ENCODE peak calls at places on chromosomes 3 and 15, in four cellular contexts. One of them, this sample, is unnamed.

GRCh38 chr3:174198199-174198598 is 660.9 kb upstream of the NAALADL2 start:
- DNase-seq in ovary: no peak
- DNase-seq in fibroblast of pulmonary artery: peak; percentile 30
- DNase-seq in psoas muscle: no peak
- DNase-seq in this sample: peak; percentile 93

GRCh38 chr3:104588442-104588841 is 778.3 kb upstream of the ALCAM start:
- DNase-seq in ovary: no peak
- DNase-seq in fibroblast of pulmonary artery: no peak
- DNase-seq in psoas muscle: no peak
- DNase-seq in this sample: no peak

GRCh38 chr3:196463478-196463756 is 31.2 kb upstream of the UBXN7 start:
- DNase-seq in ovary: no peak
- DNase-seq in fibroblast of pulmonary artery: no peak
- DNase-seq in psoas muscle: no peak
- DNase-seq in this sample: no peak

GRCh38 chr3:172106037-172106559 is 66.7 kb downstream of the FNDC3B start:
- DNase-seq in ovary: no peak
- DNase-seq in fibroblast of pulmonary artery: no peak
- DNase-seq in psoas muscle: no peak
- DNase-seq in this sample: no peak

GRCh38 chr15:48371961-48372360 is 40.7 kb downstream of the DUT start:
- DNase-seq in ovary: no peak
- DNase-seq in fibroblast of pulmonary artery: no peak
- DNase-seq in psoas muscle: no peak
- DNase-seq in this sample: no peak

GRCh38 chr3:47661121-47661752 is 82.6 kb upstream of the CSPG5 start:
- DNase-seq in ovary: no peak
- DNase-seq in fibroblast of pulmonary artery: peak; percentile 50
- DNase-seq in psoas muscle: peak; percentile 71
- DNase-seq in this sample: no peak

GRCh38 chr15:28021281-28022039 is 77.7 kb downstream of the OCA2 start:
- DNase-seq in ovary: peak; percentile 75
- DNase-seq in fibroblast of pulmonary artery: peak; percentile 34
- DNase-seq in psoas muscle: no peak
- DNase-seq in this sample: no peak

GRCh38 chr3:46891132-46891531 is 13.6 kb downstream of the PTH1R start:
- DNase-seq in ovary: no peak
- DNase-seq in fibroblast of pulmonary artery: no peak
- DNase-seq in psoas muscle: no peak
- DNase-seq in this sample: no peak

GRCh38 chr3:4848176-4848575 is 131.1 kb upstream of the BHLHE40 start:
- DNase-seq in ovary: no peak
- DNase-seq in fibroblast of pulmonary artery: no peak
- DNase-seq in psoas muscle: no peak
- DNase-seq in this sample: peak; percentile 86

GRCh38 chr15:49902791-49903481 is 216.1 kb downstream of the ATP8B4 start:
- DNase-seq in ovary: no peak
- DNase-seq in fibroblast of pulmonary artery: peak; percentile 80
- DNase-seq in psoas muscle: no peak
- DNase-seq in this sample: no peak

GRCh38 chr3:183583331-183584245 is 28.1 kb upstream of the KLHL6 start:
- DNase-seq in ovary: peak; percentile 67
- DNase-seq in fibroblast of pulmonary artery: no peak
- DNase-seq in psoas muscle: no peak
- DNase-seq in this sample: no peak

GRCh38 chr3:15535757-15536156 is 14.3 kb upstream of the COLQ start:
- DNase-seq in ovary: no peak
- DNase-seq in fibroblast of pulmonary artery: no peak
- DNase-seq in psoas muscle: no peak
- DNase-seq in this sample: no peak

GRCh38 chr15:68389936-68390790 is 41.8 kb downstream of the ITGA11 start:
- DNase-seq in ovary: peak; percentile 17
- DNase-seq in fibroblast of pulmonary artery: peak; percentile 86
- DNase-seq in psoas muscle: no peak
- DNase-seq in this sample: no peak

GRCh38 chr15:74517096-74517495 is 23.9 kb upstream of the ARID3B start:
- DNase-seq in ovary: no peak
- DNase-seq in fibroblast of pulmonary artery: no peak
- DNase-seq in psoas muscle: no peak
- DNase-seq in this sample: no peak

DNA sequence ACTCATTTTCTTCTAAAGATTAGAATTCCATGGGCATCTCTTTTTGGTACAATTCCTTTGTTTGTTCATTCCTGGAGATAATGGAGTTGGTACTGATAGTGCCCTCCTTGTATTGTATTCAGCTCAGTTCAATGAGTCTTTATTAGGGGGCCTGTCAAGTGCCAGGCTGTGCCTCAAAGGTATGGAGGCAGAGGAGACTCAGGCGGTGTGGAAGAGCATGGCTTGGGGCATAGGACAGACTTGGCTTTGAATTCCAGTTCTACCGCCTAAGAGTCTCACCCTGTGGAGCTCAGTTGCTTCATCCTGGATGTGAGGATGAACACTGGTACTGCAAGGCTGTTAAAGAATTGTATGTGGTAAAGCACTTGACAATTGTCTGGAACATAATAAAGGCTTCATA is 196.6 kb upstream of the IL12A start:
- DNase-seq in ovary: no peak
- DNase-seq in fibroblast of pulmonary artery: no peak
- DNase-seq in psoas muscle: no peak
- DNase-seq in this sample: no peak
- H3K4me3 ChIP-seq in ovary: no peak overlapping the region
- H3K4me3 ChIP-seq in fibroblast of pulmonary artery: no peak overlapping the region
- H3K4me3 ChIP-seq in psoas muscle: no peak overlapping the region
- H3K4me3 ChIP-seq in this sample: no peak overlapping the region

DNA sequence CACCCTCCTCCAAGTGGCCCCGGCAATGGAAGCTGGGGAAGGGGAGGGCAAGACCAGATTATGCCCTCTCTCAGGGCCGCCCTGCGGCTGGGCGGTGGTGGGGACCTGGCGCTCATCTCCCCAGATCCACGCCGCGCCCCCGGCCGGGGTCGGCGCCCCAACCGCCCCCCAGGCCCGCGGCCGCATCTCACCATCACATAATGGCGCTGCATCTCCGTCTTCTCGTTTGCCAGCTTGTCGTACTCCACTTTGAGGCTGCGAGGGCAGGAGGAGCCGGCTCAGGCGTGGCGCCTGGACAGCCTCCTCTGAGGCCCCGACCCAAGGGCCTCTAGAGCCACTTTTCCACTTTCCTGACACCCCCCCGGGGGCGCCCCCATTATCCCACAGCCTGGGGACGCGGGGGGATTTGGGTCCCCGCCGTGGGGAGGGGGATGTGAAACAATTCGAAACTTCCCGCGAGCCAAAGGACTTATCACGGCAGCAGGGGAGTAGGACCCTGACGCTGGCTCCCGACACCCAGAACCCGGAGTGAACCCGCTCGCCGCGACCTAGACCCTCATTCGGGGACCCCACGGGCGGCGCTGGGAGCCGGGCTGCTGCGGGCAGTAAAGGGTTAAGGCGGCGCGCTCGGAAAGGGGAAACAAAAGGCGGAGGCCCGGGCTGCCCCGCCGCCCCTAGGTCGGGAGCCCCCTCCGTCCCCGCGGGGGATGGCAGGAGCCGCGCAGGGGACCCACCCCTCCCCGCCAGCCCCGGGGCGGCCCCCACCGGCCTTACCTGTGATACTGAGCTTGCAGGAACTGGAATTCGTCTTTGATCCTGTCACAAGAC is 2.1 kb downstream of the TLE3 start:
- DNase-seq in ovary: peak; percentile 75
- DNase-seq in fibroblast of pulmonary artery: no peak
- DNase-seq in psoas muscle: peak; percentile 71
- DNase-seq in this sample: no peak
- TF ChIP-seq CTCF in ovary: no peak
- TF ChIP-seq CTCF in fibroblast of pulmonary artery: no peak
- TF ChIP-seq CTCF in psoas muscle: no peak
- TF ChIP-seq CTCF in this sample: no peak

GRCh38 chr15:96893159-96893906 is 562.8 kb downstream of the NR2F2 start:
- DNase-seq in ovary: no peak
- DNase-seq in fibroblast of pulmonary artery: peak; percentile 42
- DNase-seq in psoas muscle: no peak
- DNase-seq in this sample: peak; percentile 25

GRCh38 chr15:96894669-96895068 is 564.2 kb downstream of the NR2F2 start:
- DNase-seq in ovary: no peak
- DNase-seq in fibroblast of pulmonary artery: no peak
- DNase-seq in psoas muscle: no peak
- DNase-seq in this sample: no peak

DNA sequence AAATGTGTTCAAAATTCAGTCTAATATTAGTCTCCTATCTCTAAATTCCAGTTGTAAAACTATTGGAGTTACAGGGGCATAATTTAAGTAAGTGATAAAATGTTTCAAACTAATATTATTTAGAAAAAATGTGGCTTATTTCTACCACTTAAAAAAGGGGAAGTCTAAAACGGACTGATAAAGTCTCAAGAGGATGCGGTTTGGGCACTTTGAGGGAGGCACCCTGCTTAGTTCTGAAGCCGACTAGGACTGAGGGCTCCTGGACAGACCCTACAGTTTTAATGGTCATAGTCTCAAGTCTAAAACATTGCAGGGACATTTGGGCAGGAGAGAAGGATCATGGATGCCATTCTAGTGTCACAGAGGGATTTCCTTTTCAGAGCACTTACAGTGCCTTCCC is 566.3 kb downstream of the NR2F2 start:
- DNase-seq in ovary: no peak
- DNase-seq in fibroblast of pulmonary artery: no peak
- DNase-seq in psoas muscle: no peak
- DNase-seq in this sample: no peak
- H3K4me3 ChIP-seq in ovary: no peak overlapping the region
- H3K4me3 ChIP-seq in fibroblast of pulmonary artery: no peak overlapping the region
- H3K4me3 ChIP-seq in psoas muscle: no peak overlapping the region
- H3K4me3 ChIP-seq in this sample: no peak overlapping the region

GRCh38 chr3:11803977-11804903 is 42.4 kb downstream of the TAMM41 start:
- DNase-seq in ovary: no peak
- DNase-seq in fibroblast of pulmonary artery: peak; percentile 75
- DNase-seq in psoas muscle: peak; percentile 59
- DNase-seq in this sample: peak; percentile 81
- TF ChIP-seq CTCF in ovary: peak; percentile 41
- TF ChIP-seq CTCF in fibroblast of pulmonary artery: peak; percentile 82
- TF ChIP-seq CTCF in psoas muscle: peak; percentile 79
- TF ChIP-seq CTCF in this sample: peak; percentile 77

DNA sequence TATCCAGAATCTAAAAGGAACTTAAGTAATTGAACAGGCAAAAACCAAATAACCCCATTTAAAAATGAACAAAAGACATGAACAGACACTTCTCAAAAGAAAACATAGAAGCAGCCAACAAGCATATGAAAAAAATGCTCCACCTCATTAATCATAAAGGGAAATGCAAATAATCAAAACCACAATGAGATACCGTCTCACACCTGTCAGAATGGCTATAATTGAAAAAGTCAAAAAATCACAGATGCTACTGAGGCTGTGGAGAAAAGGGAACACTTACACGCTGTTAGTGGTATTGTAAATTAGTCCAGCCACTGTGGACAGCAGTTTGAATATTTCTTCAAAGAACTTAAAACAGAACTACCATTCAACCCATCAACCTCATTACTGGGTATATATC is 220.7 kb downstream of the MEX3B start:
- DNase-seq in ovary: no peak
- DNase-seq in fibroblast of pulmonary artery: no peak
- DNase-seq in psoas muscle: no peak
- DNase-seq in this sample: no peak
- H3K4me3 ChIP-seq in ovary: no peak overlapping the region
- H3K4me3 ChIP-seq in fibroblast of pulmonary artery: no peak overlapping the region
- H3K4me3 ChIP-seq in psoas muscle: no peak overlapping the region
- H3K4me3 ChIP-seq in this sample: no peak overlapping the region

GRCh38 chr3:156816091-156816793 is 9.9 kb upstream of the LEKR1 start:
- DNase-seq in ovary: peak; percentile 62
- DNase-seq in fibroblast of pulmonary artery: peak; percentile 57
- DNase-seq in psoas muscle: peak; percentile 65
- DNase-seq in this sample: no peak
- TF ChIP-seq CTCF in ovary: no peak
- TF ChIP-seq CTCF in fibroblast of pulmonary artery: no peak
- TF ChIP-seq CTCF in psoas muscle: peak; percentile 15
- TF ChIP-seq CTCF in this sample: no peak

This sample was measured in LNCaP clone FGC.